ENCODE peak calls at places on chromosomes 2 and 18, in six cellular contexts. X is uterus, R is endodermal cell, B is Peyer's patch, G is adrenal gland, W is endothelial cell of umbilical vein. I is an unnamed sample. For H3K36me3, the result is how much of the 10 kb centered on the place peaks cover.

GRCh38 chr2:219299372-219299760 is 9.8 kb downstream of the PTPRN start:
- DNase-seq in B (no peak), X (no peak), W (no peak), G (no peak), R (no peak), I (no peak)

GRCh38 chr2:172829229-172829628 is 93.6 kb downstream of the RAPGEF4 start:
- DNase-seq in R (no peak), G (no peak), W (no peak), X (no peak), B (no peak), I (no peak)

GRCh38 chr2:148876589-148877402 is 1.8 kb downstream of the KIF5C start:
- DNase-seq in G (peak), W (no peak), R (peak), B (no peak), X (no peak), I (no peak)

GRCh38 chr18:36711014-36711725 is 117.6 kb downstream of the TPGS2 start:
- DNase-seq in W (no peak), R (no peak), B (no peak), G (no peak), X (no peak), I (no peak)

GRCh38 chr18:75427603-75428002 is at the start of gene SMIM21:
- DNase-seq in B (no peak), X (no peak), G (no peak), R (no peak), W (no peak), I (no peak)

GRCh38 chr2:3073196-3073595 is 304.4 kb downstream of the EIPR1 start:
- DNase-seq in G (no peak), X (no peak), W (no peak), R (peak), B (no peak), I (no peak)

GRCh38 chr2:54088719-54089118 is 26.7 kb upstream of the ACYP2 start:
- DNase-seq in X (no peak), B (no peak), W (no peak), G (no peak), R (no peak), I (no peak)

GRCh38 chr2:10446631-10447030 is 1.5 kb downstream of the ODC1 start:
- DNase-seq in X (no peak), B (no peak), G (no peak), R (no peak), W (no peak), I (no peak)

GRCh38 chr2:134508396-134508795 is 210.4 kb downstream of the TMEM163 start:
- DNase-seq in B (no peak), X (no peak), G (no peak), R (no peak), W (no peak), I (no peak)

GRCh38 chr2:182824759-182825143 is 41.7 kb downstream of the FRZB start:
- DNase-seq in G (no peak), W (no peak), R (no peak), B (no peak), X (no peak), I (no peak)

GRCh38 chr2:174485763-174486613 is 841 bp downstream of the GPR155 start:
- DNase-seq in G (peak), W (peak), X (no peak), R (peak), B (peak), I (no peak)

GRCh38 chr2:134124047-134124753 is 129.7 kb upstream of the MGAT5 start:
- DNase-seq in B (peak), G (no peak), R (no peak), X (no peak), W (no peak), I (no peak)

GRCh38 chr2:136136921-136137320 is 19.0 kb upstream of the CXCR4 start:
- DNase-seq in G (no peak), X (no peak), W (no peak), R (peak), B (no peak), I (no peak)

GRCh38 chr18:63676526-63676925 is 14.8 kb upstream of the SERPINB3 start:
- DNase-seq in W (no peak), B (no peak), X (no peak), R (peak), G (no peak), I (no peak)

GRCh38 chr2:84781942-84782716 is 98.8 kb downstream of the TRABD2A start:
- DNase-seq in W (no peak), R (no peak), G (no peak), X (no peak), B (peak), I (no peak)

GRCh38 chr2:165371356-165371755 is 98.1 kb upstream of the CSRNP3 start:
- DNase-seq in B (no peak), W (no peak), X (no peak), G (no peak), R (peak), I (no peak)

GRCh38 chr2:180823546-180824141 is 156.8 kb upstream of the UBE2E3 start:
- DNase-seq in R (no peak), X (no peak), W (no peak), B (no peak), G (no peak), I (no peak)

GRCh38 chr2:171161425-171162289 is 964 bp upstream of the TLK1 start:
- DNase-seq in X (no peak), W (peak), B (no peak), G (no peak), R (no peak), I (no peak)

GRCh38 chr2:55311444-55311870 is 42.4 kb upstream of the MTIF2 start:
- DNase-seq in X (no peak), R (no peak), G (no peak), W (peak), B (no peak), I (no peak)

GRCh38 chr2:32484907-32485306 is 128.1 kb downstream of the BIRC6 start:
- DNase-seq in B (no peak), X (no peak), W (peak), G (peak), R (no peak), I (no peak)
- H3K27ac ChIP-seq in B (no peak), X (no peak), W (no peak), G (no peak), R (no peak), I (peak)

GRCh38 chr2:62475172-62476011 is 30.6 kb downstream of the TMEM17 start:
- DNase-seq in G (no peak), B (no peak), X (no peak), W (peak), R (peak), I (no peak)
- TF ChIP-seq CTCF in G (no peak), B (no peak), X (no peak), W (no peak), R (no peak), I (no peak)

GRCh38 chr2:240768216-240768615 is 51.8 kb downstream of the KIF1A start:
- DNase-seq in B (no peak), G (no peak), X (no peak), R (no peak), W (no peak), I (no peak)
- H3K36me3 ChIP-seq in B (under half), G (under half), X (under half), R (under half), W (under half), I (under half)

DNA sequence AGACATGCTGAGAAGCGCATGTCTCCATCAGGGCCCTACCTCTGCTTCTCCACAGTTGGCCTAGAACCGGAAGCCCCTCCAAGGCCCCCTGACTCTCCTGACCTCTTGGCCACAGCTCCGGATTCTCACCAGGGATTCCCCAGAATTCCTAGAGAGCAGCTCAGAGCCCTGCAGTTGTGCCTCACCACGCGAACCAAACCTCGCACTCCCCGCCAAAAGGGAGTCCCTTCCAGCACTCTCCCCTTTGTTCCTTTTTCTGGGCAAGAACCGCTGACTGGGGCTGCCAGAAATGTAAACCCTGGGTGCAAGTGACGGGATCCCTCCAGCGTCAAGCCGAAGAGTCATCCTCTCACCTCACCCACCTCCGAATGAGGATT is 36.7 kb downstream of the AFF3 start:
- DNase-seq in G (no peak), W (no peak), X (no peak), B (no peak), R (no peak), I (no peak)
- H3K27ac ChIP-seq in G (no peak), W (no peak), X (peak), B (no peak), R (peak), I (no peak)

DNA sequence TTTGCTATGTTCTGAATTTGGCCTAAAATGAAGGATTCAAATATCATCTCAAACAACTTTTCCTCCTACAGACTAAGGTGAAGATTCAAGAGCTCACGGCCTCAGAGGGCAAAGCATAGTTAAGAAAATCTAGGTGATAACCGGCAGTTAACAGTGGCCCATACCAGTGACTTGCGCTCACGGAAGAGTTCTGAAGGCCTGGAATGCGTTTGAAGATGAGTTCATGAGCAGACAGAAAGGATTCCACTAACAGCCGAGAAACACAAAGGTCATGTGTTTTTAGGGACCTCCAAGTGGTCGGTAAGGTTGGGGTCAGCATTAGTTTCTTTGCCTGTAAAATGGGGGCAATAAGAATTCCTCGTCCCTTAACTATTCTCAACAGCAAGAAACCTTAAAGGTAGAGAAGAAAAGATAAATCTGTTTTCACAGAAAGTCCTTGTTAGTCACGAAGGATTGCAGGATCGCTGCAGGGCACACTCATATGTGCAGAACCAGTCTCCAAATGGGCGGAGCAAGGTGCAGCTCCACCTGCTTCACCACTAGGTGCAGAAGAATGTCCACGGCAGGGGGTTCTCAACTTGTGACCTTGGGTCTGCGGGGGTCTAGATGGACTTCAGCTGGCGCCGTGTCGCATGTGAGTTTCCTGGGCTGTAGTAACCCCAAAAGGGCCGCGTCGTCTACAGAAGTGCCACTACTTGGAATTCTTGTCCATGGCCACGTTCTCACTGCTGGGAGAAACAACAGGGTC is 708 bp upstream of the RPIA start:
- DNase-seq in B (no peak), G (peak), W (no peak), R (no peak), X (peak), I (peak)
- TF ChIP-seq CTCF in B (peak), G (no peak), W (no peak), R (no peak), X (peak), I (no peak)

DNA sequence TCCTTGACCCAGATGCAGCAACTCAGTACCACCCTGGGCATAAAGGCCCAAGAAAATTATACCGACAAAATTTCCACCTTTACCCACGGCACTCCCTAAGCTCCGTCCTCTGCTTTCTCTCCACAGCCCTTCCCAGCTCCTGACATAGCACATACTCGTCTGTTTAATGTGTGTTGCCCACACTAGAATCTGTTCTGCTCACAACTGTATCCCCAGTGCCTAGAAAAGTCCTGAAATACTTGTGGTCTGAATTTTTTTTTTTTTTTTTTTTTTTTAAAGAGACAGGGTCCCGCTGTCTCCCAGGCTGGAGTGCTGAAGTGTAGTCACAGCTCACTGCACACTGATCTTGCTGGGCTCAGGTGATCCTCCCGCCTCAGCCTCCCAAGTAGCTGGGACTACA is 62.3 kb downstream of the ADCY3 start:
- DNase-seq in X (no peak), B (no peak), W (no peak), G (no peak), R (no peak), I (no peak)
- H3K36me3 ChIP-seq in X (under half), B (under half), W (under half), G (under half), R (under half), I (under half)

DNA sequence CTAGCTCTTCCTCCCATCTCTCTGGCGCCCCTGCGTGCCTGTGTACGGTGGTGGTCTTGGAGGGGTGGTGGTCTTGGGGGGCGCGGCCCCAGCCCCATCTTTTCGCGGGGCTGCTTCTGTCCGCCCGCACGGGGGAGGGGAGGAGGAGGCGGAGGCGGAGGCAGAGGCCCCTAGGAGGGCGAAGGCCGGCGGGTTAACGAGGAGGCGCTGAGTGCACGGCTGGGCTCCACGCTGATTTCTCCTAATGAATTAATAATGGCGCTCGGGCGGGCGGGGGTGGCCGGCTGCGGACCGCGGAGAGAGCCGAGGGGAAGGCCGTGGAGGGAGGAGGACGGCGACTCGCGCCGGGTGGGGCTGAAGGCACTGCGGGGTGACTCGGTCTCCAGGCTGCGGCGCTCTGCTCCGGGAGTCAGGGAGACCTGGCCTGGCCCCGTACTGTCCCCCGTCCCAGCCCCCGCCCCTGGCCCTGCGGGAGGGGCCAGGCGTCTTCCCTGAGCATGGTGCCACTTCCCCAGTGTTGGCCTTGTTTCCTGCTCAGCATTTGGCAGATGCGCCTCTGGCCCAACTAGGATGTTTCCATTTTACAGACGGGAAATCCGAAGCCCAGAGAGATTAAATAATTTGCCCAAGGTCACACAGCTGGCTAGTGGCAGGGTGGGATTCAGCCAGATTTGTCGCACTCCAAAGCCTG is 6.0 kb downstream of the GAREM2 start:
- DNase-seq in G (peak), R (peak), X (no peak), B (peak), W (peak), I (no peak)
- H3K27ac ChIP-seq in G (no peak), R (peak), X (no peak), B (no peak), W (no peak), I (no peak)

DNA sequence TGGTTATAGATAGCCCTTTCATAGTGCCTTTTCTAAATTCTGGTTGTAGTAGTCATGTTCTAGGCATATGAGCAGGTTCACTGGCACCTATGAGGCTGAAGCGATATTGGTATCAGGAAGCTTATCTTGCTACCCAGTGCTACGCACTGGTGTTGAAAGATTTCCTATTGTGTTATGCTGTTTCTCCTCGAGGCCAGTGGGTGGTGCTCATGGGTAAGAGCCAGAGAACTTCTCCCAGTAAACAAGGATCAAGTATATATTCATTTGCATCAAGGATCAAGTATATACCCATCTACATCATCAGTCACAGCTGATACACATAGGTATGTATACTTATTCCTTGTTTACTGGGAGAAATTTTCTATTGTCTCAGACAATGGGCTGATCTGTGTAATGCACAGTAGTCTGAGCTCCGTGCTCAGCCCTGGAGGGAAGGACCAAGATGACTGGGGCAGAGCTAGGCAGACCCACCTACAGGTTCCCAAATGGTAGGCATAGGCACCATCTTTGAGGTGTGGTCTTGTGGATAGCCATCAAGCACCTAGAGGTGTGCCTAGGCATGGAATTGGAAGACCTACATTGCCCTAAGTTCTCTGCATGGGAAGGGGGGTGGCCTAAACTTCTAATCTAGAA is 101.2 kb upstream of the GALNT13 start:
- DNase-seq in G (no peak), R (peak), X (no peak), B (no peak), W (no peak), I (no peak)
- TF ChIP-seq CTCF in G (no peak), R (peak), X (no peak), B (no peak), W (no peak), I (no peak)

DNA sequence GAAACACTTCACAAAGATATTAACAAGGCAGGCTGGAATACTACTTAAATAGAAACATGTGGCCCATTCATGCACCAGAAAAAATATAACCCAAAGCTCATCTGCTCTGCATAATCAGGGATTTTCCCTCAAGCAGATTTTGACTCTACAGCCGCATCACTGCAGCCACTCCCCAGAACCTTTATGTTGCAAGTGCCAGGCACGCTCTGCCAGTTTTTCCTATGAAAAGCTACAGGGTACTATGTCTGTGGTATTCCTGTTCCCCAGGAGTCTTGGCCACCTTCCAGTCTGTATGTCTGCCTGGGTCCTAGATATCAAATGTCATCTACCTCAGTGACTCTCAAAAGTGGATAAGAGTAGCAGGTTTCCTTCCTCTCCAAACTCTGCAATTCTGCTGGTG is 3.8 kb downstream of the COA5 start:
- DNase-seq in G (no peak), X (no peak), R (no peak), B (no peak), W (no peak), I (no peak)
- H3K36me3 ChIP-seq in G (under half), X (under half), R (under half), B (under half), W (under half), I (under half)

DNA sequence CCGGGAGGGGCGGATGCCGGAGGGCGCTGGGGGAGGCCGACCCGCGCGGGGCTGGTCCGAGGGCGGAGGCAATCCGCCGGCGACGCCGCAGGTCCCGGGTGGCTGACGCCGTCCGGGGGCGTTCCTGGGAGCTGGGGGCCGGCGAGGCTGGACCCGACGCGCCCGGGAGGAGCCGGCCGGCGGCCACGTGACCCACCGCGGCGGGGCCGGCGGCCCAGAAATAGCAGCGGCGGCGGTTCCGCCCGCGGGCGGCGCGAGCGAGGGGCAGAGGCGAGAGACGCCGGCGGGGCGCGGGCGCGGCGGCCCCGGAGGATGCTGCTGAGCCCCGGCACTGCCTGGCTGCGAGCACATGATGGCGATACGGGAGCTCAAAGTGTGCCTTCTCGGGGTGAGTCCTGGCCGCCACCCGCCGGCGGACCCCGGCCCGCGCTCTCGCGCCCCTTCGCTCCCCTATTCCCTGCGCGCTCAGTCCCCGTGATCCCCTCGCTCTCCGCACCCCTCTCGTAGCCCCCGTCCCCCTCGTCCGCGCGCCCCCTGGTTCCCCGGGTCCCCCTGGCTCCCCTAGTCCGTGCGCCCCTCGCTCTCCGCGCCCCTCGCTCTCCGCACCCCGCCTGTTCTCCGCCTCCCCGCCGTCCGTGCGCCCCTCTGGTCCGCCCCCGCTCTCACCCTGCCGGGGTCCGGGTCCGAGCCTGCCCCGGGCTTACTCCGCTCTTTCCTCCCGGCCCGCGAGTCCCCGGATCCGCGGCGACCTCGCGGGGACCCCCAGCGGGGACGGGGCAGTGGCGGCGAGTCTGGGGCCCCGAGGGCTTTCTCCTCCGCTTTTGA is at the start of gene RAB31:
- DNase-seq in X (peak), R (peak), B (peak), W (peak), G (peak), I (no peak)
- H3K27ac ChIP-seq in X (peak), R (no peak), B (peak), W (peak), G (peak), I (peak)

I was measured in RWPE2.